ENCODE peak calls at places on chromosomes 6 and 20, in eight cellular contexts. N, L, I, Z, M, B, R and F are unnamed samples.

GRCh38 chr6:35238843-35239289 is 20.7 kb upstream of the ZNF76 start:
- DNase-seq in R (no peak), L (no peak), N (peak), M (peak), I (no peak), Z (no peak), B (no peak), F (no peak)

GRCh38 chr6:134630468-134631180 is 312.7 kb upstream of the SGK1 start:
- DNase-seq in R (no peak), Z (no peak), I (peak), B (no peak), N (no peak), L (peak), M (no peak), F (no peak)

GRCh38 chr6:3162565-3163247 is 5.4 kb upstream of the TUBB2A start:
- DNase-seq in L (peak), I (peak), B (peak), R (peak), M (peak), N (peak), Z (peak), F (peak)

GRCh38 chr6:14831922-14832321 is 413.9 kb upstream of the JARID2 start:
- DNase-seq in N (peak), B (no peak), R (no peak), L (no peak), M (no peak), Z (no peak), I (no peak), F (no peak)

GRCh38 chr6:21053612-21054011 is 519.4 kb downstream of the CDKAL1 start:
- DNase-seq in N (no peak), L (no peak), M (no peak), B (no peak), R (peak), I (no peak), Z (peak), F (no peak)

GRCh38 chr20:3559637-3560036 is 88.8 kb downstream of the ATRN start:
- DNase-seq in L (no peak), R (no peak), M (no peak), N (no peak), Z (no peak), B (no peak), I (no peak), F (no peak)

GRCh38 chr20:672975-673604 is 2.5 kb downstream of the SCRT2 start:
- DNase-seq in I (no peak), Z (no peak), R (no peak), N (peak), L (no peak), M (peak), B (no peak), F (no peak)

GRCh38 chr6:37819802-37820712 is 530 bp downstream of the ZFAND3 start:
- DNase-seq in L (no peak), I (peak), N (peak), B (peak), Z (peak), R (peak), M (peak), F (peak)

GRCh38 chr6:159249150-159249549 is 80.0 kb downstream of the FNDC1 start:
- DNase-seq in M (no peak), B (no peak), R (no peak), I (no peak), Z (no peak), L (no peak), N (no peak), F (no peak)

GRCh38 chr6:38554700-38555413 is 84.9 kb downstream of the BTBD9 start:
- DNase-seq in L (no peak), B (no peak), I (no peak), N (no peak), R (peak), Z (no peak), M (no peak), F (no peak)

GRCh38 chr20:53935353-53936084 is 134.9 kb downstream of the BCAS1 start:
- DNase-seq in L (no peak), Z (no peak), N (no peak), B (no peak), M (peak), I (no peak), R (no peak), F (no peak)

GRCh38 chr6:63418741-63419140 is 99.0 kb upstream of the LGSN start:
- DNase-seq in B (no peak), I (peak), Z (no peak), N (no peak), L (peak), R (no peak), M (no peak), F (peak)

GRCh38 chr6:75563032-75563431 is 38.6 kb upstream of the SENP6 start:
- DNase-seq in N (peak), R (peak), I (no peak), L (no peak), Z (peak), B (no peak), M (peak), F (no peak)

GRCh38 chr20:1186367-1186991 is 1.7 kb upstream of the TMEM74B start:
- DNase-seq in Z (no peak), I (no peak), R (no peak), L (no peak), B (no peak), M (peak), N (no peak), F (no peak)

GRCh38 chr6:165605901-165606739 is 56.9 kb downstream of the PDE10A start:
- DNase-seq in M (no peak), I (no peak), N (no peak), L (no peak), B (no peak), Z (no peak), R (no peak), F (no peak)

GRCh38 chr6:103797738-103798137 is 1062.0 kb downstream of the HACE1 start:
- DNase-seq in M (peak), R (no peak), N (peak), L (no peak), I (no peak), Z (peak), B (no peak), F (no peak)

GRCh38 chr6:147201885-147202515 is 2.2 kb upstream of the STXBP5 start:
- DNase-seq in N (peak), Z (no peak), I (peak), L (no peak), B (peak), R (peak), M (peak), F (no peak)

GRCh38 chr6:14066782-14067406 is 50.7 kb upstream of the CD83 start:
- DNase-seq in L (no peak), I (no peak), B (no peak), R (peak), Z (peak), N (peak), M (peak), F (no peak)

GRCh38 chr20:37385176-37385575 is 39.2 kb downstream of the SRC start:
- DNase-seq in R (no peak), B (no peak), Z (no peak), I (no peak), M (no peak), L (no peak), N (no peak), F (no peak)

GRCh38 chr6:34414999-34415858 is 10.6 kb downstream of the RPS10 start:
- DNase-seq in L (peak), I (peak), R (peak), Z (peak), M (peak), N (peak), B (no peak), F (peak)

GRCh38 chr6:31446481-31446880 is 43.1 kb downstream of the MICA start:
- DNase-seq in M (no peak), I (no peak), N (no peak), Z (no peak), B (no peak), L (no peak), R (peak), F (no peak)

GRCh38 chr20:56391037-56391436 is 978 bp downstream of the AURKA start:
- DNase-seq in R (no peak), I (no peak), Z (no peak), M (peak), B (no peak), N (no peak), L (no peak), F (no peak)

GRCh38 chr20:51387125-51387865 is 155.2 kb downstream of the NFATC2 start:
- DNase-seq in Z (no peak), N (peak), B (no peak), M (peak), L (no peak), R (no peak), I (no peak), F (no peak)

GRCh38 chr6:110826236-110827129 is 11.2 kb upstream of the CDK19 start:
- DNase-seq in R (peak), Z (no peak), L (no peak), N (no peak), B (no peak), M (peak), I (no peak), F (no peak)

GRCh38 chr6:95581073-95581472 is 3.7 kb downstream of the MANEA start:
- DNase-seq in L (no peak), B (no peak), M (no peak), I (no peak), N (peak), R (peak), Z (no peak), F (no peak)

GRCh38 chr20:17822039-17822438 is 122.3 kb downstream of the BANF2 start:
- DNase-seq in N (no peak), M (no peak), Z (no peak), B (no peak), I (peak), L (no peak), R (no peak), F (no peak)

GRCh38 chr6:15387118-15387517 is 141.2 kb downstream of the JARID2 start:
- DNase-seq in M (no peak), Z (no peak), I (no peak), L (no peak), N (no peak), B (no peak), R (peak), F (no peak)

GRCh38 chr6:38179794-38180430 is 360.4 kb downstream of the ZFAND3 start:
- DNase-seq in Z (no peak), N (no peak), R (no peak), M (no peak), I (no peak), B (no peak), L (no peak), F (no peak)

GRCh38 chr20:3784226-3784853 is 2.2 kb downstream of the CENPB start:
- DNase-seq in B (no peak), N (no peak), L (no peak), Z (no peak), M (no peak), R (peak), I (no peak), F (no peak)

GRCh38 chr6:41092421-41093140 is 19.8 kb downstream of the NFYA start:
- DNase-seq in B (no peak), R (peak), I (no peak), L (no peak), Z (peak), M (peak), N (peak), F (no peak)

GRCh38 chr6:12009904-12010634 is 2.0 kb upstream of the HIVEP1 start:
- DNase-seq in B (no peak), I (no peak), M (no peak), N (peak), L (no peak), Z (no peak), R (peak), F (no peak)

GRCh38 chr6:163405412-163406309 is 8.9 kb upstream of the QKI start:
- DNase-seq in N (no peak), L (peak), B (no peak), I (peak), R (peak), Z (no peak), M (no peak), F (peak)

GRCh38 chr6:116287668-116288282 is 8.0 kb upstream of the TSPYL1 start:
- DNase-seq in B (no peak), N (peak), Z (peak), L (no peak), M (peak), I (no peak), R (peak), F (no peak)

GRCh38 chr6:90319979-90320667 is 23.5 kb upstream of the BACH2 start:
- DNase-seq in M (no peak), B (no peak), Z (no peak), L (no peak), N (no peak), I (no peak), R (no peak), F (no peak)

GRCh38 chr6:144156991-144157390 is 6.7 kb downstream of the STX11 start:
- DNase-seq in N (no peak), I (no peak), R (no peak), Z (no peak), L (no peak), B (no peak), M (peak), F (no peak)

GRCh38 chr20:36779656-36780025 is 6.1 kb upstream of the DSN1 start:
- DNase-seq in Z (no peak), R (no peak), M (peak), B (no peak), I (no peak), N (no peak), L (no peak), F (no peak)

GRCh38 chr6:96777113-96777512 is 60.2 kb downstream of the GPR63 start:
- DNase-seq in L (no peak), I (no peak), N (no peak), R (no peak), M (no peak), Z (no peak), B (no peak), F (no peak)

GRCh38 chr6:138882369-138883017 is 86.6 kb downstream of the ECT2L start:
- DNase-seq in L (no peak), R (no peak), I (no peak), B (no peak), N (no peak), M (no peak), Z (no peak), F (no peak)